ENCODE peak calls at places on chromosomes 6 and 20, in seven cellular contexts. N is breast epithelium, A is left lung, P is astrocyte of the spinal cord, R is stomach, U is Caco-2, F is GM06990. Z is an unnamed sample.

GRCh38 chr20:12318043-12318442 is 400.4 kb downstream of the BTBD3 start:
- DNase-seq in N (no peak), A (no peak), P (no peak), R (no peak), U (no peak), F (no peak), Z (no peak)

GRCh38 chr6:169723200-169723909 is 945 bp downstream of the PHF10 start:
- DNase-seq in N (peak), A (peak), P (peak), R (peak), U (peak), F (peak), Z (peak)

GRCh38 chr6:101000334-101000733 is 119.2 kb upstream of the ASCC3 start:
- DNase-seq in N (no peak), A (no peak), P (no peak), R (no peak), U (no peak), F (no peak), Z (peak)

GRCh38 chr6:150046943-150047342 is 21.6 kb upstream of the RAET1L start:
- DNase-seq in N (no peak), A (no peak), P (no peak), R (no peak), U (no peak), F (no peak), Z (no peak)

GRCh38 chr6:82013561-82014275 is 233.8 kb downstream of the IBTK start:
- DNase-seq in N (no peak), A (no peak), P (peak), R (no peak), U (no peak), F (no peak), Z (peak)

GRCh38 chr20:50635676-50636600 is 55.4 kb downstream of the RIPOR3 start:
- DNase-seq in N (peak), A (peak), P (peak), R (peak), U (peak), F (peak), Z (peak)

GRCh38 chr6:33297956-33298772 is 578 bp downstream of the RGL2 start:
- DNase-seq in N (peak), A (peak), P (peak), R (peak), U (peak), F (peak), Z (peak)

GRCh38 chr20:51639206-51639832 is 96.8 kb upstream of the NFATC2 start:
- DNase-seq in N (peak), A (no peak), P (peak), R (peak), U (peak), F (no peak), Z (peak)

GRCh38 chr20:46544576-46544975 is 5.9 kb downstream of the OCSTAMP start:
- DNase-seq in N (no peak), A (no peak), P (no peak), R (no peak), U (no peak), F (no peak), Z (peak)
- TF ChIP-seq CTCF in N (no peak), A (no peak), P (no peak), R (no peak), U (no peak), F (no peak), Z (peak)

GRCh38 chr6:140012146-140012545 is 637.7 kb upstream of the CITED2 start:
- DNase-seq in N (no peak), A (no peak), P (no peak), R (no peak), U (no peak), F (no peak), Z (no peak)

GRCh38 chr6:140017470-140017869 is 643.0 kb upstream of the CITED2 start:
- DNase-seq in N (no peak), A (no peak), P (no peak), R (no peak), U (no peak), F (no peak), Z (no peak)

GRCh38 chr6:140007525-140007924 is 633.1 kb upstream of the CITED2 start:
- DNase-seq in N (no peak), A (no peak), P (no peak), R (no peak), U (no peak), F (no peak), Z (no peak)

GRCh38 chr6:140009286-140009685 is 634.8 kb upstream of the CITED2 start:
- DNase-seq in N (no peak), A (no peak), P (no peak), R (no peak), U (no peak), F (no peak), Z (no peak)

GRCh38 chr6:140011537-140011936 is 637.1 kb upstream of the CITED2 start:
- DNase-seq in N (no peak), A (no peak), P (no peak), R (no peak), U (no peak), F (no peak), Z (no peak)
- H3K4me3 ChIP-seq in N (no peak), A (no peak), P (no peak), R (no peak), U (no peak), F (no peak), Z (no peak)

GRCh38 chr6:118284736-118285360 is 263.2 kb upstream of the PLN start:
- DNase-seq in N (no peak), A (no peak), P (peak), R (no peak), U (no peak), F (no peak), Z (peak)
- TF ChIP-seq CTCF in N (no peak), A (peak), P (peak), R (peak), U (no peak), F (peak), Z (peak)

DNA sequence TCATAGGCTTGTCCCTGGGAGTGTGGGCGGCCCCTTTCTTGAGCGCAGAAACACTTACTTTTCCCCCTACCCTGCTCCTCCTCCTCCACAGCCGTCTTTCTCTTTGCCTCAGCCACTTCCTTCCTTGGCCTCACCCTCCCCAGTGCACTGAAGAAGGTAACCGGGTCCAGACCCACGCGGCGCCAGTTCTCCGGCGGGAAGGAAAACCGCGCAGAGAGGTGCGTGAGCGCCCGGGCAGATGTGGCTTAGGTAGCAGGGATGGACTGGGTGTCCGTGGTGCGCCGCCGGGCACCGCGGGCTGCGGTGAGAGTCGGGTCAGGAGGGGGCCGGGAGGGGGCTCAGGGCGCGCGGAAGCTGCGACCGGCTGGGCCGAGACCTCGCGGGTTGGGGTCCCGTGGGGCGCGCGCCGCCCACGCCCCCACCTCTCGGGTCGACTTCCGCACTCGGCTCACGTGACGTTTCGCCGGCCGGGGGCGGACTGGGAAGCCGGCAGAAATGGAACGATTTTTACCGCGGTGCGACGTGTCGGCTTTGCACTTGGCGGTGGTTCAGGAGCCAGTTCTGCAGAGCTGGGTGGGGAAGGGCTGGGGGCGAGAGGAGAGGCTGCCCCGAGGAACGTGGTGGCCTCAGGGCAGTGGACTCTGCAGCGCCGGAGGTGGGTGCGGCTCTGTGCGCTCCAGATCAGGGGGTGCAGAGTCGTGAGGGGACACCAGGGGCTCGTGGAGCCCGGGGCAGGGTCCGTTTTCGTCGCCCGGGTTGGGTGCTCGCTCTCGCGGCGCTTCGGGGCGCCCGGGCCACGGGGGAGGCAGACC is at the start of gene ABRACL:
- DNase-seq in N (peak), A (peak), P (peak), R (peak), U (peak), F (peak), Z (peak)
- H3K4me3 ChIP-seq in N (peak), A (peak), P (peak), R (peak), U (peak), F (peak), Z (peak)

Z was measured in choroid plexus epithelial cell.